ENCODE peak calls at places on chromosomes 7 and 10, in six cellular contexts. K, L, N, V, E and C are unnamed samples.

GRCh38 chr7:45670717-45671116 is 96.5 kb downstream of the ADCY1 start:
- DNase-seq in K (no peak), L (no peak), V (no peak), N (no peak), E (no peak), C (no peak)

GRCh38 chr10:13865758-13866491 is 279.2 kb downstream of the PRPF18 start:
- DNase-seq in K (no peak), V (peak), L (no peak), N (peak), E (no peak), C (peak)

GRCh38 chr7:4198301-4198700 is 483.8 kb upstream of the FOXK1 start:
- DNase-seq in E (no peak), V (no peak), N (no peak), L (no peak), K (no peak), C (no peak)

GRCh38 chr7:50648570-50649169 is 83.5 kb upstream of the DDC start:
- DNase-seq in L (no peak), V (no peak), E (no peak), K (no peak), N (no peak), C (no peak)

GRCh38 chr10:10910634-10911033 is 107.0 kb upstream of the CELF2 start:
- DNase-seq in V (no peak), E (no peak), N (no peak), L (no peak), K (no peak), C (no peak)

GRCh38 chr10:79413196-79413595 is 32.2 kb downstream of the ZCCHC24 start:
- DNase-seq in V (peak), E (no peak), N (no peak), L (no peak), K (no peak), C (peak)

GRCh38 chr10:31261502-31262311 is 57.3 kb upstream of the ZEB1 start:
- DNase-seq in V (peak), N (no peak), K (no peak), E (no peak), L (no peak), C (peak)

GRCh38 chr10:131911451-131911850 is 10.6 kb downstream of the PPP2R2D start:
- DNase-seq in L (no peak), N (no peak), E (no peak), K (no peak), V (no peak), C (no peak)

GRCh38 chr10:125520968-125521367 is 162.0 kb downstream of the TEX36 start:
- DNase-seq in N (no peak), E (no peak), V (peak), K (no peak), L (no peak), C (no peak)

GRCh38 chr7:117274951-117275350 is 47.9 kb downstream of the WNT2 start:
- DNase-seq in V (no peak), L (no peak), N (no peak), E (no peak), K (no peak), C (no peak)

GRCh38 chr7:156219307-156220077 is 407.2 kb upstream of the SHH start:
- DNase-seq in E (no peak), K (no peak), N (no peak), L (no peak), V (no peak), C (no peak)

GRCh38 chr7:131040467-131040932 is 287.2 kb upstream of the MKLN1 start:
- DNase-seq in K (peak), L (peak), V (peak), E (peak), N (peak), C (peak)

GRCh38 chr7:93147358-93147757 is 827 bp downstream of the SAMD9L start:
- DNase-seq in L (no peak), K (no peak), N (no peak), E (peak), V (peak), C (peak)

GRCh38 chr10:109633846-109634245 is 289.5 kb downstream of the XPNPEP1 start:
- DNase-seq in N (peak), L (no peak), V (peak), E (no peak), K (no peak), C (no peak)